ENCODE peak calls at places on chromosomes 4 and X, in nine cellular contexts. U, L, W, G, P, R, K, E and D are unnamed samples.

GRCh38 chr4:186027405-186027804 is 41.6 kb upstream of the TLR3 start:
- DNase-seq in E (peak), W (peak), G (no peak), L (no peak), K (no peak), U (no peak), R (no peak), P (no peak), D (no peak)

GRCh38 chr4:122663814-122664610 is 43.1 kb upstream of the IL21 start:
- DNase-seq in P (no peak), W (no peak), L (no peak), U (no peak), R (no peak), E (no peak), K (no peak), G (no peak), D (no peak)

GRCh38 chr4:107654694-107655093 is 65.3 kb downstream of the PAPSS1 start:
- DNase-seq in W (peak), G (peak), P (no peak), R (no peak), E (no peak), U (no peak), L (no peak), K (no peak), D (no peak)

GRCh38 chrX:64151911-64152310 is 53.6 kb downstream of the AMER1 start:
- DNase-seq in U (no peak), R (no peak), K (no peak), E (no peak), P (no peak), G (no peak), W (no peak), L (no peak), D (no peak)

GRCh38 chr4:12595986-12596385 is 888.2 kb downstream of the RAB28 start:
- DNase-seq in E (no peak), L (no peak), G (no peak), K (no peak), W (no peak), U (no peak), P (no peak), R (no peak), D (no peak)

GRCh38 chr4:72107456-72107855 is 75.7 kb downstream of the NPFFR2 start:
- DNase-seq in E (no peak), U (no peak), G (no peak), L (no peak), P (no peak), R (no peak), W (peak), K (no peak), D (no peak)

GRCh38 chr4:2852481-2852881 is 8.8 kb downstream of the ADD1 start:
- DNase-seq in W (no peak), R (no peak), K (no peak), L (no peak), G (no peak), U (no peak), P (peak), E (peak), D (no peak)

GRCh38 chr4:118755438-118756226 is 70.4 kb downstream of the METTL14 start:
- DNase-seq in K (no peak), L (no peak), W (no peak), R (no peak), G (no peak), P (no peak), U (no peak), E (no peak), D (no peak)

GRCh38 chrX:15349046-15349445 is 13.7 kb upstream of the PIGA start:
- DNase-seq in G (peak), R (peak), E (peak), U (peak), P (no peak), L (no peak), W (peak), K (no peak), D (no peak)

GRCh38 chrX:25219480-25219879 is 203.7 kb upstream of the ARX start:
- DNase-seq in U (no peak), L (no peak), E (no peak), W (no peak), P (no peak), G (no peak), R (no peak), K (no peak), D (no peak)

GRCh38 chrX:40514376-40514775 is 66.4 kb upstream of the ATP6AP2 start:
- DNase-seq in R (no peak), P (no peak), K (no peak), W (no peak), G (no peak), E (no peak), L (no peak), U (no peak), D (no peak)

GRCh38 chrX:130771230-130771629 is 131.8 kb downstream of the ENOX2 start:
- DNase-seq in K (no peak), W (no peak), U (no peak), P (no peak), R (no peak), E (no peak), L (no peak), G (no peak), D (no peak)

GRCh38 chrX:150150081-150150779 is 211.9 kb upstream of the EOLA2 start:
- DNase-seq in K (no peak), U (no peak), L (no peak), R (no peak), G (no peak), E (no peak), W (no peak), P (no peak), D (no peak)

GRCh38 chr4:173316060-173316459 is 18.1 kb downstream of the HMGB2 start:
- DNase-seq in L (no peak), E (no peak), W (no peak), G (no peak), P (no peak), R (no peak), K (no peak), U (no peak), D (no peak)

GRCh38 chr4:80365928-80366327 is 30.4 kb downstream of the CFAP299 start:
- DNase-seq in W (peak), K (no peak), P (peak), G (peak), R (no peak), E (peak), U (peak), L (no peak), D (peak)

GRCh38 chrX:24965400-24965799 is 50.4 kb downstream of the ARX start:
- DNase-seq in K (no peak), P (no peak), G (no peak), U (no peak), R (no peak), L (no peak), E (no peak), W (no peak), D (no peak)

GRCh38 chr4:102878901-102879300 is 10.1 kb downstream of the CISD2 start:
- DNase-seq in L (no peak), U (no peak), R (no peak), E (no peak), W (no peak), K (no peak), P (no peak), G (peak), D (no peak)

GRCh38 chrX:41553688-41554087 is 106.5 kb downstream of the NYX start:
- DNase-seq in E (no peak), L (no peak), K (no peak), R (no peak), W (no peak), U (no peak), G (no peak), P (no peak), D (no peak)

GRCh38 chrX:45454235-45454634 is 253.6 kb upstream of the DIPK2B start:
- DNase-seq in K (no peak), L (no peak), E (no peak), P (no peak), U (no peak), G (no peak), W (no peak), R (no peak), D (no peak)

GRCh38 chrX:28920554-28920953 is 333.3 kb downstream of the IL1RAPL1 start:
- DNase-seq in W (no peak), G (peak), P (no peak), R (no peak), L (no peak), E (no peak), U (no peak), K (no peak), D (no peak)

GRCh38 chrX:16160729-16161128 is 6.6 kb upstream of the MAGEB17 start:
- DNase-seq in P (no peak), L (no peak), G (no peak), R (no peak), W (peak), E (no peak), U (no peak), K (no peak), D (no peak)

GRCh38 chr4:2835978-2836377 is 7.7 kb upstream of the ADD1 start:
- DNase-seq in W (no peak), U (no peak), K (no peak), E (peak), L (no peak), G (no peak), R (peak), P (no peak), D (no peak)

GRCh38 chrX:119640621-119641020 is 34.4 kb upstream of the NKRF start:
- DNase-seq in R (no peak), K (no peak), W (no peak), G (no peak), P (no peak), E (no peak), L (no peak), U (peak), D (no peak)

GRCh38 chrX:119996069-119996468 is 52.5 kb upstream of the NKAP start:
- DNase-seq in U (no peak), W (no peak), R (no peak), G (no peak), E (no peak), K (no peak), P (no peak), L (no peak), D (no peak)

GRCh38 chrX:133555796-133556458 is 140.6 kb upstream of the GPC4 start:
- DNase-seq in G (no peak), R (no peak), U (no peak), K (no peak), E (no peak), L (no peak), W (no peak), P (no peak), D (no peak)

GRCh38 chr4:78369691-78370090 is 181.9 kb upstream of the ANXA3 start:
- DNase-seq in R (no peak), K (no peak), W (no peak), E (no peak), G (peak), L (no peak), P (no peak), U (no peak), D (no peak)

GRCh38 chr4:176753049-176753448 is 39.7 kb downstream of the VEGFC start:
- DNase-seq in R (no peak), L (no peak), P (no peak), G (peak), W (peak), K (no peak), E (no peak), U (no peak), D (no peak)

GRCh38 chr4:174318829-174319764 is 35.4 kb downstream of the CEP44 start:
- DNase-seq in R (no peak), W (no peak), E (no peak), L (no peak), P (no peak), G (peak), K (no peak), U (peak), D (no peak)

GRCh38 chrX:15960237-15960636 is 105.6 kb upstream of the AP1S2 start:
- DNase-seq in R (no peak), G (no peak), K (no peak), L (no peak), U (no peak), E (no peak), W (no peak), P (no peak), D (no peak)

GRCh38 chr4:2651546-2651945 is 104.6 kb downstream of the TNIP2 start:
- DNase-seq in L (no peak), U (no peak), P (no peak), R (no peak), G (no peak), E (no peak), K (no peak), W (no peak), D (no peak)

GRCh38 chr4:30724217-30724616 is 4.0 kb downstream of the PCDH7 start:
- DNase-seq in R (no peak), G (peak), U (no peak), P (no peak), L (no peak), E (no peak), W (no peak), K (no peak), D (no peak)

GRCh38 chr4:76717431-76717830 is 180.5 kb downstream of the SOWAHB start:
- DNase-seq in E (no peak), L (no peak), P (no peak), U (no peak), W (no peak), K (no peak), G (no peak), R (no peak), D (no peak)

GRCh38 chr4:76716020-76716419 is 181.9 kb downstream of the SOWAHB start:
- DNase-seq in E (no peak), K (no peak), W (no peak), R (no peak), L (no peak), U (no peak), G (no peak), P (no peak), D (no peak)

GRCh38 chr4:76718021-76718420 is 179.9 kb downstream of the SOWAHB start:
- DNase-seq in L (no peak), G (no peak), W (no peak), U (no peak), P (no peak), K (no peak), E (no peak), R (no peak), D (no peak)

GRCh38 chr4:76718806-76719205 is 179.1 kb downstream of the SOWAHB start:
- DNase-seq in L (no peak), G (no peak), U (no peak), P (no peak), E (no peak), R (no peak), W (no peak), K (no peak), D (no peak)

DNA sequence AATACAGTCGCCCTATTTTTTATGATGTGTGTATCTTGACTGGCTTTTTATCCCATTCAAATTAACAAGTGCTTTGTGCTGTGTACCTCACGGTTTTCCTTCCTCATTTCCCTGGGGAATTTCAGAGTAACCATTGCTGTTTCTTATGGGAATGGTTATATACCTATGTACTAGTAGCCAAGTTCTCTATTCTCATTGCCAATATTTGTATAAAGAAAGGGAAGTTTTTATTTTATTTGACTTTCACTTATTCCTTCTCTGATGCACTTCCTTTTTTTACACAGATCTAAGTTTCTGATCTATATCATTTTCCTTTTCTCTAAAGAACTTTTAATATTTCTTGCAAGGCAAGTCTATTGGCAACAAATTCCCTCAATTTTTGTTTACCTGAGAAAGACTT is 181.3 kb downstream of the SOWAHB start:
- DNase-seq in P (no peak), L (no peak), E (no peak), W (no peak), G (no peak), U (no peak), K (no peak), R (no peak), D (no peak)
- H3K27ac ChIP-seq in P (no peak), L (no peak), E (peak), W (no peak), G (no peak), U (no peak), K (peak), R (no peak), D (no peak)

GRCh38 chrX:107567370-107567769 is 60.9 kb upstream of the PRPS1 start:
- DNase-seq in R (no peak), L (no peak), K (no peak), U (no peak), E (no peak), G (no peak), P (no peak), W (no peak), D (no peak)
- H3K27ac ChIP-seq in R (no peak), L (no peak), K (no peak), U (no peak), E (no peak), G (no peak), P (no peak), W (no peak), D (no peak)

DNA sequence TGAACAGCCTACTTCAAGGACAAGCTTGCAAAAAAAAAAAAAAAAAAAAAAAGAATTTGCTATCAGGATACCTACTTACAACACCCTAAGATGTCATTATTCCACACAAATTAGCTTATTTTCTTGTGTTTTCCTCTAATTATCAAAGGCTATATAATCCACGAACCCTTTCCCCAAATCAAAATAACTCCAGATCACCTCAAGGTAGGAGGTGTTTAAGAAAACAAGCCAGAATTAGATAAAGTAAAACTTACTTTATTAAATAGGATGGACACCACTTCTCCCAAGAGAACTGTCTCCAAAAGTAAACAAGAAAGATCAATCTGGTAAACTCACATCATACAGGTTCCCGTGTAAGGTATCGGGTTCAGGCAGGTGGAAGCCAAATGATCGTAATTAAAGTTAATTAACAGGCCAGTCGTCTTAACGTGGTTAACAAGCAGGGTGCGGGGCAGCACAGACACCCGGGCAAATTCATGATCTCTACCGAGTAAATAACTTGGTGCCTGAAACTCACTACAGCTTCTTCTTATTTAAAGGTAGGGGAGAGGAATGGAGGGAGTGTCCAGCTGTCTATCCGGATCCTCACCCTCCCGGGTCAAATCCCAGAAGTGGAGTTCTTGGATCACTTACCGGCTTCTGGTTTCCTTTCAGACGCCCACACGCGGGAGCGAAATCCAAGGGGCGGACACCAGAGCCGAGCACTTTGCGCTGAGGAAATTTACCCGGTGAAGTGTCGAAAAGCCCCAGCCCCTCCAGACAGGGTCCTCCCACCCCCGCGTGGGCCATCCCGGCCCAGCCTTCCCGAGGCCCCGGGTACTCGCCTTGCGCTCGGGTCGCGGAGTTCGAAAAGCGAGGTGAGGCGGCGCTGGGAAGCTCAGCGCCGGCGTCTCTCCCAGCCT is 708 bp downstream of the ARAP2 start:
- DNase-seq in W (peak), K (peak), E (peak), R (peak), P (peak), U (peak), G (peak), L (peak), D (no peak)
- H3K27ac ChIP-seq in W (no peak), K (no peak), E (peak), R (peak), P (peak), U (peak), G (no peak), L (peak), D (no peak)

DNA sequence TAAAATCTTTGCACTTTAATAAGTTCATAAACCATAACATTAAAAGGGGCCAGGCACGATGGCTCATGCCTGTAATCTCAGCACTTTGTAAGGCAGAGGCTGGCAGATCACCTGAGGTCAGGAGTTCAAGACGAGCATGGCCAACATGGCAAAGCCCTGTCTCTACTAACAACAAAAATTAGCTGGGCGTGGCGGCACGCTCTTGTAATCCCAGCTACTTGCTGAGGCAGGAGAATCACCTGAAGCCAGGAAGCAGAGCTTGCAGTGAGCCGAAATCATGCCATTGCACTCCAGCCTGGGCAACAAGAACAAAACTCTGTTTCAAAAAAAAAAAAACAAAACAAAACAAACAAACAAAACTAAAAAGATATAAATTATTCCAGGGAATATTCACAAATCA is 595.2 kb upstream of the LCORL start:
- DNase-seq in K (no peak), G (no peak), E (no peak), P (no peak), L (no peak), R (no peak), U (no peak), W (no peak), D (no peak)
- H3K27ac ChIP-seq in K (no peak), G (no peak), E (no peak), P (no peak), L (no peak), R (no peak), U (no peak), W (no peak), D (no peak)

GRCh38 chr4:152351080-152351479 is 184.8 kb downstream of the FBXW7 start:
- DNase-seq in U (no peak), G (no peak), P (no peak), W (no peak), K (no peak), L (no peak), E (no peak), R (no peak), D (no peak)

GRCh38 chr4:152344001-152344400 is 191.9 kb downstream of the FBXW7 start:
- DNase-seq in E (no peak), P (no peak), U (no peak), G (no peak), R (no peak), W (no peak), K (no peak), L (no peak), D (no peak)

GRCh38 chr4:152342293-152342692 is 193.6 kb downstream of the FBXW7 start:
- DNase-seq in G (no peak), R (no peak), U (no peak), P (no peak), W (no peak), K (no peak), E (no peak), L (no peak), D (no peak)

GRCh38 chr4:152348670-152349069 is 187.2 kb downstream of the FBXW7 start:
- DNase-seq in L (no peak), R (no peak), U (no peak), G (peak), W (no peak), K (no peak), P (no peak), E (no peak), D (no peak)

GRCh38 chr4:152346979-152347378 is 188.9 kb downstream of the FBXW7 start:
- DNase-seq in W (no peak), R (no peak), P (no peak), L (no peak), U (no peak), G (no peak), K (no peak), E (no peak), D (no peak)
- H3K27ac ChIP-seq in W (no peak), R (no peak), P (no peak), L (no peak), U (no peak), G (no peak), K (no peak), E (no peak), D (no peak)

DNA sequence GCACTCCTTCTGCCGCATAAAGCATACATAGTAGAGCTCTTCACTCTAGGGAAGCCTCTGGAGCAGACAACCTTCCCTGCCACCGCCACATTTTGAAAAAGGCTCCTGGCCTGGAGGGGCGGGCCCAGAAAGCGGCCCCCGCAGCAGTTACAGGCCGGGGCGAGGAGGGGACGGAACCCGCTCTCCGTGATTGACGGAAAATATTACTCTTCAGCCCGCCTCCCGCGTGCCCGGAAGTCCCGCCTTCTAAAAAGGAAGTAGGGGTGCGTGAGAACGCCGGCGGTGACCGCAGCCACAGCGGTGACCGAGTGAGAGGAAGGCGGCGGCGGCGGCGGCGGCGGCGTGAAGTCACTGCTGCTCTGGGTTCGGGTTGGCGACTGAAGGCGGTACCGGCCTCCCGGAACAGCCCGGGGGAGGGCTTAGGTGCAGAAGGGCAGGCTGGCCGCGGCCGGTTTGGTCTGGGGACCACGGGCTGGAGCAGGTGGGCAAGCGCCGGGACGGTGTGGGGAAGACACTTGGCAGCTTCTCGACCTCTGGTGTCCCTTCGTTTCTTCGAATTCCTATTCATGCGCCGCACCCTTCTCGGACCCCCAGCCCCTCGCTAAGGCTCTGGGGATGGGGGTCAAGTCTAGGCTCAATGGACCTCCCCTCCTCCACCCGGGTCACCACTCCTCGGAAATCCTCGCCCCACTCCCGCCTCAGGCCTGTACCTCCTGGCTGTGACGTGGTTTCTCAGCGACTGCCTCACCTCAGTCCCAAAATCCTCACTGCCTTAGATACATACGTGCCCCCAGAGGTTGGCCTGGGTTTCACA is at the start of gene HCCS:
- DNase-seq in G (peak), P (peak), R (peak), W (peak), E (peak), K (peak), L (peak), U (peak), D (no peak)
- H3K27ac ChIP-seq in G (peak), P (peak), R (peak), W (peak), E (peak), K (peak), L (peak), U (peak), D (peak)